ENCODE peak calls at places on chromosome 7, in six cellular contexts. K, N, X, B, A and F are unnamed samples.

GRCh38 chr7:33982425-33982786 is 77.1 kb downstream of the BMPER start:
- DNase-seq in A (no peak), N (no peak), B (no peak), X (no peak), K (peak), F (no peak)

GRCh38 chr7:41292457-41292856 is 410.4 kb downstream of the INHBA start:
- DNase-seq in B (no peak), A (no peak), N (no peak), K (no peak), X (no peak), F (no peak)

GRCh38 chr7:75033826-75034225 is 39.8 kb downstream of the RCC1L start:
- DNase-seq in K (no peak), N (no peak), B (no peak), X (no peak), A (no peak), F (no peak)

GRCh38 chr7:22549667-22550513 is 49.9 kb upstream of the STEAP1B start:
- DNase-seq in X (peak), B (peak), A (no peak), K (peak), N (no peak), F (peak)

GRCh38 chr7:110522751-110523200 is 568.2 kb upstream of the LRRN3 start:
- DNase-seq in N (no peak), X (peak), B (no peak), K (no peak), A (no peak), F (no peak)

GRCh38 chr7:14836571-14837189 is 65.9 kb downstream of the DGKB start:
- DNase-seq in N (no peak), X (no peak), A (no peak), K (peak), B (peak), F (no peak)

GRCh38 chr7:13830604-13830915 is 158.9 kb downstream of the ETV1 start:
- DNase-seq in X (no peak), B (no peak), K (no peak), N (no peak), A (no peak), F (no peak)

GRCh38 chr7:78953726-78954363 is 499.6 kb downstream of the MAGI2 start:
- DNase-seq in A (no peak), K (no peak), N (no peak), B (no peak), X (no peak), F (no peak)

GRCh38 chr7:136853654-136854053 is 14.8 kb upstream of the CHRM2 start:
- DNase-seq in A (no peak), N (no peak), X (no peak), B (no peak), K (no peak), F (no peak)

GRCh38 chr7:29234438-29234837 is 39.9 kb downstream of the CHN2 start:
- DNase-seq in K (no peak), B (no peak), A (no peak), X (no peak), N (no peak), F (no peak)

GRCh38 chr7:105298004-105298403 is 90.7 kb downstream of the SRPK2 start:
- DNase-seq in A (no peak), B (no peak), K (no peak), X (no peak), N (no peak), F (no peak)

GRCh38 chr7:40219917-40220316 is 85.1 kb downstream of the SUGCT start:
- DNase-seq in N (no peak), A (no peak), B (no peak), X (no peak), K (no peak), F (no peak)

GRCh38 chr7:1081931-1082401 is 5.9 kb upstream of the GPER1 start:
- DNase-seq in K (no peak), N (no peak), X (no peak), B (no peak), A (no peak), F (no peak)

GRCh38 chr7:22564511-22565045 is 64.6 kb upstream of the STEAP1B start:
- DNase-seq in K (no peak), X (no peak), B (no peak), A (no peak), N (no peak), F (no peak)

GRCh38 chr7:98133621-98134266 is 27.1 kb downstream of the LMTK2 start:
- DNase-seq in X (peak), N (no peak), B (no peak), K (peak), A (no peak), F (no peak)

GRCh38 chr7:97573065-97573464 is 158.8 kb upstream of the TAC1 start:
- DNase-seq in X (no peak), N (no peak), K (no peak), B (no peak), A (no peak), F (no peak)

GRCh38 chr7:52771177-52771576 is 264.3 kb upstream of the POM121L12 start:
- DNase-seq in N (no peak), A (no peak), X (no peak), B (no peak), K (no peak), F (no peak)

GRCh38 chr7:83339927-83340326 is 177.2 kb upstream of the PCLO start:
- DNase-seq in X (no peak), K (no peak), B (no peak), A (no peak), N (no peak), F (no peak)

GRCh38 chr7:32937344-32938174 is 19.7 kb upstream of the FKBP9 start:
- DNase-seq in X (peak), B (no peak), N (no peak), K (no peak), A (peak), F (no peak)

GRCh38 chr7:73423519-73424485 is 9.8 kb upstream of the FZD9 start:
- DNase-seq in A (no peak), B (no peak), N (no peak), X (peak), K (no peak), F (peak)

GRCh38 chr7:503575-504111 is 16.0 kb downstream of the PDGFA start:
- DNase-seq in A (peak), N (no peak), B (no peak), K (no peak), X (peak), F (peak)

GRCh38 chr7:73434701-73435069 is 1.1 kb downstream of the FZD9 start:
- DNase-seq in K (no peak), N (no peak), B (no peak), X (no peak), A (no peak), F (no peak)

GRCh38 chr7:129574487-129574886 is 37.0 kb upstream of the NRF1 start:
- DNase-seq in B (no peak), K (no peak), N (no peak), X (no peak), A (no peak), F (no peak)

GRCh38 chr7:44914992-44915607 is 29.8 kb upstream of the PURB start:
- DNase-seq in N (no peak), X (no peak), B (no peak), A (no peak), K (no peak), F (no peak)

GRCh38 chr7:135905355-135905754 is 71.8 kb downstream of the MTPN start:
- DNase-seq in X (no peak), K (no peak), N (no peak), A (no peak), B (no peak), F (no peak)

GRCh38 chr7:26200444-26201260 is at the start of gene HNRNPA2B1:
- DNase-seq in B (peak), N (peak), X (peak), K (peak), A (peak), F (peak)

GRCh38 chr7:26201261-26202018 is at the start of gene CBX3:
- DNase-seq in B (peak), X (peak), K (peak), A (peak), N (peak), F (peak)

GRCh38 chr7:26199301-26200112 is 1.0 kb downstream of the HNRNPA2B1 start:
- DNase-seq in B (no peak), K (no peak), X (no peak), N (peak), A (peak), F (peak)

GRCh38 chr7:26200113-26200443 is 468 bp downstream of the HNRNPA2B1 start:
- DNase-seq in K (no peak), N (peak), A (peak), X (no peak), B (no peak), F (peak)

DNA sequence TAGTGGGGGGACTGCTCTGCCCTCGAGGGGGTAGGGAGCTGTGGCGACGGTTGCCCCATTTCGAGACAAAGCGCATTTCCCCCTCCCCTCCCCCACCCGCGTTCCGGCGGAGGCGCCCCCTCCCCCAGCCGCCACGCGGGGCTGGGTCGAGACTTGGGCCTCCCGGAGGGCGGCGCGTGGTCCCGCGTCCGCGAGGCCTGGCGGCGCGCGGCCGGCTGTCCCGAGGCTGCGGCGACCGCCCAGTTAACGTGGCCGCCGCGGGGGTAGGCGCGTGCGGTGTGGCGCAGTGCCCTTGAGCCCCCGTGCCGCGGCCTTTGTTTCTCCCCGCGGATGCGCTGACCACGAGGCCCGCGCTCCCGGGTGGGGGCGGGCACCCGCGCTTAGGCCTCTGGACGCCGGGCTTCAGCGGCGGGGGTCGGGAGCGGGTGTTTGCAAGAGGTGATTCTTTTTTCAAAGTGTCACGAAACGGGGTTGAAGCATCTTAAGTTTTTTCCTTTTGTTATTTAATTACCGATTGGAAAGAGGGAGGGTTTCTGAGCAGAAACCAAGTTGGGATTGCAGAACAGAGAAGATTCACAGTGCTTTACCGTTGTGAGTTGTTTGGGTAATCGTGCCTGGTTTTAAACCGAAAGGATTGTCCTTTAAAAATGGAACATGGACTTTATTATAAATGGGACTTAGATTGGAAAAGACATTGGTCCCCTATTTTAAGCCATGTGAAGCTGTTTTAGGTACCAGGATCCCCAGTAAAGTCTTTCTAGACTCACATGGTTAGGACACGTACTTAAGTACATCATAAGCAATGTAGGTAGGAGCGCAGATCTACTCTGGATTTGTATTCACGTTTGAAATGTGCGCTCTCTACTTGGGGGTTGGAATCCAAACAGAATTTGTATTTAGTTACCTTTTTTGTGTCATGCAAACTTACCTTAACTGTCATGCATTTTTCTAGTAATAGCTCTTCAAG is 757 bp downstream of the CBX3 start:
- DNase-seq in B (no peak), X (no peak), A (peak), K (no peak), N (no peak), F (peak)
- TF ChIP-seq POLR2A in B (peak), X (no peak), A (no peak), K (no peak), N (no peak), F (no peak)

GRCh38 chr7:37826825-37827224 is 21.6 kb upstream of the NME8 start:
- DNase-seq in A (no peak), X (no peak), B (no peak), K (no peak), N (no peak), F (no peak)
- TF ChIP-seq POLR2AphosphoS5 in A (no peak), X (no peak), B (no peak), K (no peak), N (no peak), F (no peak)

GRCh38 chr7:26101471-26102151 is 50.4 kb upstream of the NFE2L3 start:
- DNase-seq in K (no peak), B (no peak), N (no peak), X (peak), A (peak), F (peak)
- H3K4me3 ChIP-seq in K (no peak), B (no peak), N (peak), X (peak), A (no peak), F (peak)

DNA sequence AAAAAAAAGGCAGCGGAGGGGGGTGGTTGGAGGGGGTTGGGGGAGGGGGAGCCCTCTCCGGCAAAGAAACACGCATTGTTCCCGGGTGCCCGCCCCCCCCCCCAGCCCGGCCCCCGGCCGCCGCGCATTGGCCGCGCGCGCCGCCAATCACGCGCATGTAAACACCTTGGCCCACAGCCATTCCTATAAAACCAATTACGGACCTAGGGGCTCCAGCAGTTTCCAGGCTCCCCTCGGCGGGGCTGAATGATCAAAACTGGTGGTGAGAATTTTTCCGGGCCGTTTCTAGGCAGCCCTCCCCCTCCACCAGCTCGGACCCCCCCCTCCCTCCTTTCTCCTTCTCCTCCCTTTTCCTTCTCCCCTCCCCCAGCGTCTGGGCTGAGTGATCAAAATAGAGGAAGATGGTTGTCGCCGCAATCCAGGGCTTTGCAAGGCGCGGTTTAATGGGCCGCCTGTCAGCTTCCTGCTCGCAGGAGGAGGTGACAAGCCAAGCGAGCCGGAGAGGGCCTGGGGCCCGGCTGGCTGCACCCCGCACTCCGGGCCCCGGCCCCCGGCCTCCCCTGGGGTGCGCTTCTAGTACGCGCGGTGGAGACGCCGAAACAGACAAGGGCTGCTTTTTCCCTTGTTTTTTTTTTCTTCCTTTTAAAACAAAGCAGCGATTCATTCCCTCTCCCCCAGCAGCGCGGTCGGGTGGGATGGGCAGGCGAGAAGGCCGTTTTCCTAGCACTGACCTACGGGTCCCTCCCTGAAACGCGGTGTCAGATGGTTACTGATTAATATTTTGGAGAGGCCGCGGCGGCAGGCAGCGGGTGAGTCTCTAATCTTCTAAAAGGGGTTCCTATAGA is 432 bp upstream of the TNRC18 start:
- DNase-seq in N (peak), B (peak), K (peak), X (peak), A (peak), F (peak)
- TF ChIP-seq POLR2A in N (peak), B (no peak), K (peak), X (no peak), A (peak), F (peak)

GRCh38 chr7:149257146-149257545 is 4.8 kb upstream of the ZNF783 start:
- DNase-seq in K (no peak), X (no peak), B (no peak), N (no peak), A (no peak), F (no peak)

GRCh38 chr7:149266451-149266850 is 4.5 kb downstream of the ZNF783 start:
- DNase-seq in X (no peak), B (no peak), A (no peak), N (no peak), K (no peak), F (no peak)

GRCh38 chr7:149256568-149256967 is 5.4 kb upstream of the ZNF783 start:
- DNase-seq in B (no peak), A (no peak), K (no peak), X (no peak), N (no peak), F (no peak)

GRCh38 chr7:149261321-149261828 is 621 bp upstream of the ZNF783 start:
- DNase-seq in N (no peak), B (no peak), K (no peak), X (no peak), A (no peak), F (no peak)

DNA sequence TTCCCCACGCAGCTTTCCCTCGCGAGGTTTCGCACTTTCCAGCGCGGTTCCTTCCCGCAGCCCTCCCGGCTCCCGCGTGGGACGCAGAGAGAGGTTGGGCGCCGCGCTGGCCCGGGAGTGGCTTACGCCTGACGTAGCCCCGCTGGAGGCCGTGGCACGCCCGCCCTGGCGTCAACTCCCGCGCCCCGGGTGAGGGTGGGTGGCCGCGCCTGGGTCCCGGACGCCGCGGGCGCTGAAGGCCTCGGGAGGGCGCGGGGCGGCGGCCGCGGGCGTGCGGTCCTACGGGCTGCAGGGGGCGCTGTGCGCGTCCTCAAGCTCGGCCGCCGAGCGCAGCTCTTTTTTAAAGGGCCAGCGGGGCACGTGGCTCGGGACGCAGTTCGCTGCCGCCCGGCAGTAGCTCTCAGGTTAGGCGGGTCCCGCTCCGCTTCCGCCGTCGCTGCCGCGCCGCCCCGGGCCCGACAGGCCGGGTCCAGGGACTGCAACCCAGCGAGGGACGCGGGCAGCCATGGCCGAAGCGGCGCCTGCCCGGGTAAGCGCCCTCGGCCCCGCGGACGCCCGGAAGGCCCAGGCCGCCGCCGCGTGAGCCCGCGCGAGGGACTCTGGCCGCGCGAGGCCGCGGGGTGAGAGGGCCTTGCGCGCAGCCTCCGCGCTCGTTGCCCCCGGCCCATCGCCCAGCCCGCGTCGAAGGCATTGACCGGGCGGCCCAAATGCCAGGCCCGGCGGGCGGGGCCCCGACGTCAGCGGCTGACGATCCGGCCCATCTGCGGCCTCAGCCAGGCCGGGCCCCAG is at the start of gene ZNF783:
- DNase-seq in B (peak), K (peak), A (peak), N (peak), X (peak), F (peak)
- TF ChIP-seq POLR2AphosphoS5 in B (no peak), K (peak), A (peak), N (no peak), X (peak), F (peak)

GRCh38 chr7:2138146-2138765 is 94.5 kb downstream of the MAD1L1 start:
- DNase-seq in X (no peak), A (peak), N (no peak), K (no peak), B (no peak), F (peak)
- H3K4me3 ChIP-seq in X (no peak), A (no peak), N (no peak), K (no peak), B (no peak), F (peak)

GRCh38 chr7:139855498-139856270 is 26.6 kb downstream of the TBXAS1 start:
- DNase-seq in X (no peak), K (no peak), N (no peak), B (no peak), A (peak), F (peak)
- TF ChIP-seq POLR2A in X (no peak), K (no peak), N (no peak), B (no peak), A (no peak), F (no peak)

GRCh38 chr7:156178857-156179256 is 366.6 kb upstream of the SHH start:
- DNase-seq in A (no peak), N (peak), X (no peak), B (no peak), K (no peak), F (peak)
- TF ChIP-seq POLR2AphosphoS5 in A (no peak), N (no peak), X (no peak), B (no peak), K (no peak), F (no peak)

GRCh38 chr7:50781894-50782293 is 802 bp downstream of the GRB10 start:
- DNase-seq in A (no peak), N (no peak), X (no peak), B (no peak), K (no peak), F (no peak)

GRCh38 chr7:50783304-50783703 is 608 bp upstream of the GRB10 start:
- DNase-seq in K (no peak), N (no peak), A (no peak), X (no peak), B (no peak), F (no peak)

GRCh38 chr7:50781371-50781770 is 1.3 kb downstream of the GRB10 start:
- DNase-seq in X (no peak), N (no peak), K (no peak), A (no peak), B (no peak), F (no peak)

GRCh38 chr7:50783801-50784507 is 1.3 kb upstream of the GRB10 start:
- DNase-seq in A (no peak), X (no peak), N (peak), K (no peak), B (no peak), F (no peak)

GRCh38 chr7:50782376-50783208 is at the start of gene GRB10:
- DNase-seq in B (no peak), K (no peak), X (no peak), N (no peak), A (no peak), F (no peak)
- H3K4me3 ChIP-seq in B (peak), K (no peak), X (peak), N (peak), A (peak), F (peak)